ENCODE peak calls at places on chromosomes 6 and 20, in five cellular contexts. One of them, this sample, is unnamed.
A peak's percentile ranks its signal among the peaks of the same experiment; 100 is the strongest.

GRCh38 chr20:63522091-63522868 is 1.7 kb downstream of the PPDPF start:
- DNase-seq in upper lobe of right lung: no peak
- DNase-seq in left ventricle myocardium inferior: no peak
- DNase-seq in H1: no peak
- DNase-seq in Peyer's patch: no peak
- DNase-seq in this sample: no peak

GRCh38 chr6:5968817-5969726 is 37.7 kb downstream of the NRN1 start:
- DNase-seq in upper lobe of right lung: peak; percentile 74
- DNase-seq in left ventricle myocardium inferior: peak; percentile 62
- DNase-seq in H1: no peak
- DNase-seq in Peyer's patch: no peak
- DNase-seq in this sample: no peak

GRCh38 chr6:13725052-13725451 is 13.4 kb upstream of the RANBP9 start:
- DNase-seq in upper lobe of right lung: no peak
- DNase-seq in left ventricle myocardium inferior: no peak
- DNase-seq in H1: no peak
- DNase-seq in Peyer's patch: no peak
- DNase-seq in this sample: no peak

GRCh38 chr6:41705996-41706835 is 29.2 kb downstream of the TFEB start:
- DNase-seq in upper lobe of right lung: peak; percentile 88
- DNase-seq in left ventricle myocardium inferior: peak; percentile 82
- DNase-seq in H1: peak; percentile 56
- DNase-seq in Peyer's patch: peak; percentile 92
- DNase-seq in this sample: peak; percentile 54

GRCh38 chr6:137927777-137928218 is 60.7 kb downstream of the TNFAIP3 start:
- DNase-seq in upper lobe of right lung: no peak
- DNase-seq in left ventricle myocardium inferior: no peak
- DNase-seq in H1: no peak
- DNase-seq in Peyer's patch: peak; percentile 64
- DNase-seq in this sample: peak; percentile 87

GRCh38 chr6:81789303-81789702 is 36.8 kb upstream of the TENT5A start:
- DNase-seq in upper lobe of right lung: no peak
- DNase-seq in left ventricle myocardium inferior: no peak
- DNase-seq in H1: no peak
- DNase-seq in Peyer's patch: no peak
- DNase-seq in this sample: no peak

GRCh38 chr20:33209789-33210188 is 7.4 kb upstream of the BPIFA3 start:
- DNase-seq in upper lobe of right lung: peak; percentile 82
- DNase-seq in left ventricle myocardium inferior: peak; percentile 47
- DNase-seq in H1: no peak
- DNase-seq in Peyer's patch: peak; percentile 20
- DNase-seq in this sample: peak; percentile 5

GRCh38 chr6:16737926-16738325 is 23.3 kb downstream of the ATXN1 start:
- DNase-seq in upper lobe of right lung: no peak
- DNase-seq in left ventricle myocardium inferior: no peak
- DNase-seq in H1: no peak
- DNase-seq in Peyer's patch: no peak
- DNase-seq in this sample: no peak

GRCh38 chr20:16518068-16518783 is 55.0 kb downstream of the KIF16B start:
- DNase-seq in upper lobe of right lung: no peak
- DNase-seq in left ventricle myocardium inferior: no peak
- DNase-seq in H1: no peak
- DNase-seq in Peyer's patch: no peak
- DNase-seq in this sample: no peak

GRCh38 chr6:3621411-3621810 is 130.1 kb downstream of the PXDC1 start:
- DNase-seq in upper lobe of right lung: no peak
- DNase-seq in left ventricle myocardium inferior: no peak
- DNase-seq in H1: no peak
- DNase-seq in Peyer's patch: no peak
- DNase-seq in this sample: no peak

GRCh38 chr6:158026054-158026900 is 44.6 kb downstream of the SYNJ2 start:
- DNase-seq in upper lobe of right lung: peak; percentile 81
- DNase-seq in left ventricle myocardium inferior: peak; percentile 80
- DNase-seq in H1: no peak
- DNase-seq in Peyer's patch: peak; percentile 80
- DNase-seq in this sample: peak; percentile 90

GRCh38 chr6:98783578-98783977 is 50.8 kb upstream of the POU3F2 start:
- DNase-seq in upper lobe of right lung: no peak
- DNase-seq in left ventricle myocardium inferior: no peak
- DNase-seq in H1: no peak
- DNase-seq in Peyer's patch: no peak
- DNase-seq in this sample: no peak

GRCh38 chr6:150256618-150257272 is 112.1 kb upstream of the IYD start:
- DNase-seq in upper lobe of right lung: no peak
- DNase-seq in left ventricle myocardium inferior: no peak
- DNase-seq in H1: no peak
- DNase-seq in Peyer's patch: no peak
- DNase-seq in this sample: no peak

GRCh38 chr6:139820191-139820590 is 445.7 kb upstream of the CITED2 start:
- DNase-seq in upper lobe of right lung: no peak
- DNase-seq in left ventricle myocardium inferior: no peak
- DNase-seq in H1: no peak
- DNase-seq in Peyer's patch: no peak
- DNase-seq in this sample: no peak

GRCh38 chr6:126701799-126702198 is 361.9 kb downstream of the CENPW start:
- DNase-seq in upper lobe of right lung: no peak
- DNase-seq in left ventricle myocardium inferior: no peak
- DNase-seq in H1: no peak
- DNase-seq in Peyer's patch: no peak
- DNase-seq in this sample: no peak

GRCh38 chr6:133551847-133552331 is 310.7 kb downstream of the EYA4 start:
- DNase-seq in upper lobe of right lung: peak; percentile 64
- DNase-seq in left ventricle myocardium inferior: peak; percentile 28
- DNase-seq in H1: no peak
- DNase-seq in Peyer's patch: no peak
- DNase-seq in this sample: no peak

GRCh38 chr6:51028271-51028670 is 209.6 kb downstream of the TFAP2B start:
- DNase-seq in upper lobe of right lung: no peak
- DNase-seq in left ventricle myocardium inferior: no peak
- DNase-seq in H1: no peak
- DNase-seq in Peyer's patch: no peak
- DNase-seq in this sample: no peak

GRCh38 chr6:22613695-22614094 is 44.3 kb downstream of the HDGFL1 start:
- DNase-seq in upper lobe of right lung: no peak
- DNase-seq in left ventricle myocardium inferior: no peak
- DNase-seq in H1: no peak
- DNase-seq in Peyer's patch: no peak
- DNase-seq in this sample: no peak

GRCh38 chr20:51419236-51419635 is 123.3 kb downstream of the NFATC2 start:
- DNase-seq in upper lobe of right lung: no peak
- DNase-seq in left ventricle myocardium inferior: no peak
- DNase-seq in H1: no peak
- DNase-seq in Peyer's patch: no peak
- DNase-seq in this sample: no peak

GRCh38 chr20:51419646-51420045 is 122.9 kb downstream of the NFATC2 start:
- DNase-seq in upper lobe of right lung: no peak
- DNase-seq in left ventricle myocardium inferior: no peak
- DNase-seq in H1: no peak
- DNase-seq in Peyer's patch: no peak
- DNase-seq in this sample: no peak

GRCh38 chr20:51417745-51418529 is 124.6 kb downstream of the NFATC2 start:
- DNase-seq in upper lobe of right lung: peak; percentile 42
- DNase-seq in left ventricle myocardium inferior: no peak
- DNase-seq in H1: no peak
- DNase-seq in Peyer's patch: no peak
- DNase-seq in this sample: peak; percentile 73

GRCh38 chr20:51420805-51421204 is 121.7 kb downstream of the NFATC2 start:
- DNase-seq in upper lobe of right lung: no peak
- DNase-seq in left ventricle myocardium inferior: no peak
- DNase-seq in H1: no peak
- DNase-seq in Peyer's patch: no peak
- DNase-seq in this sample: no peak

DNA sequence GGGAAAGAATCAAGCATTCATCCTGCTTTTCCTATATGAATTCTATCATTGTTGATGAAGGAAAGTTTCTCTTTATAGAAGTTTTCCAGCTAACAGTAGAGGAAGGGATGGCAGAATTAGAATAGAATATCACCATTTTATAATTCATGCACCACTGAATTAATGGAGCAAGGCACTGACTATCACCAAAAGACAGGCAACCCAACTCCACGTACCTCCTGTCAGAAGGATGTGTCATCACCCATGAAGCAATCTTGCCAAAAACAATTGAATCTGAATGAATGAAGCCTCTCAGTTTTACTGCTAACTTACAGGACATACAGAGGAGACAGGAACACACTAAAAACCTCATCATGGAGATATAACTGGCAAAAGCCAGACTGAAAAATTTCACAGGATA is 122.4 kb downstream of the NFATC2 start:
- DNase-seq in upper lobe of right lung: no peak
- DNase-seq in left ventricle myocardium inferior: no peak
- DNase-seq in H1: no peak
- DNase-seq in Peyer's patch: no peak
- DNase-seq in this sample: no peak
- H3K4me3 ChIP-seq in upper lobe of right lung: no peak overlapping the region
- H3K4me3 ChIP-seq in left ventricle myocardium inferior: no peak overlapping the region
- H3K4me3 ChIP-seq in H1: no peak overlapping the region
- H3K4me3 ChIP-seq in Peyer's patch: no peak overlapping the region
- H3K4me3 ChIP-seq in this sample: no peak overlapping the region

GRCh38 chr20:11849976-11850670 is 67.6 kb upstream of the BTBD3 start:
- DNase-seq in upper lobe of right lung: no peak
- DNase-seq in left ventricle myocardium inferior: no peak
- DNase-seq in H1: no peak
- DNase-seq in Peyer's patch: no peak
- DNase-seq in this sample: no peak

GRCh38 chr20:11850901-11851300 is 66.8 kb upstream of the BTBD3 start:
- DNase-seq in upper lobe of right lung: no peak
- DNase-seq in left ventricle myocardium inferior: no peak
- DNase-seq in H1: no peak
- DNase-seq in Peyer's patch: no peak
- DNase-seq in this sample: no peak

GRCh38 chr20:11851646-11852045 is 66.0 kb upstream of the BTBD3 start:
- DNase-seq in upper lobe of right lung: no peak
- DNase-seq in left ventricle myocardium inferior: no peak
- DNase-seq in H1: no peak
- DNase-seq in Peyer's patch: no peak
- DNase-seq in this sample: no peak

GRCh38 chr20:11847827-11848226 is 69.9 kb upstream of the BTBD3 start:
- DNase-seq in upper lobe of right lung: no peak
- DNase-seq in left ventricle myocardium inferior: no peak
- DNase-seq in H1: no peak
- DNase-seq in Peyer's patch: no peak
- DNase-seq in this sample: no peak

DNA sequence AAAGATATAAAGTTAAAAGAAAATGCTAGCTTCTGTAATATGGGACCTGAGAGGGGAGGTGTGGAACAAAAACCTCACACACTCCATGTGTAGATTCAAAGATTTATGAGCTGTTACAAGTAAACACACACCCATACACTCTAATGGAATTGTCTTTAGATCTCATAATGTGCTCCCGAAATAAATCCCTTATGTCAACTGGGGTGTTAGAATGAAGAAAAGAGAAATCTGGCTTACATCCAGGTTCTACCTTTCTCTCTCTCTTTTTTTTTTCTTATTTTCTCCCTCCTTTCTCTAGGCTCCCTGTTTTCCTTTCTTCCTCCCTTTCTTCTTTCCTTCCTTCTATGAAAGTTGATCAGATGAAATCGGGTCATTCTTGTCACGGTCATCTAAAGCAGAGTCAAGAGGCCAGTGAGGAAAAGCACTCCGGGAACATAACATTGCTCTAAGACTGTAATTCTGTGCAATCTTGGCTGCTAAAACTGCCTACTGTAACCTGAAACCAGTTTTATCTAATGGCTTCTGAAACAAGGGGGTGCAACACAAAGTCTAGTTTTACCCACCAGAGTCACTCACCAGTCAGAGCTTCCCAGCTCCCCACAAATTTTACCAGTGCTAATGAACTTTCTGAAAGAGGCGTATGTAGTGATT is 68.3 kb upstream of the BTBD3 start:
- DNase-seq in upper lobe of right lung: no peak
- DNase-seq in left ventricle myocardium inferior: no peak
- DNase-seq in H1: no peak
- DNase-seq in Peyer's patch: no peak
- DNase-seq in this sample: no peak
- H3K4me1 ChIP-seq in upper lobe of right lung: no peaks in the 10 kb centered on the region
- H3K4me1 ChIP-seq in left ventricle myocardium inferior: no peaks in the 10 kb centered on the region
- H3K4me1 ChIP-seq in H1: peaks cover 5% of the 10 kb centered on the region
- H3K4me1 ChIP-seq in Peyer's patch: no peaks in the 10 kb centered on the region
- H3K4me1 ChIP-seq in this sample: no peaks in the 10 kb centered on the region

GRCh38 chr6:39426057-39426592 is 103.6 kb upstream of the KCNK16 start:
- DNase-seq in upper lobe of right lung: no peak
- DNase-seq in left ventricle myocardium inferior: no peak
- DNase-seq in H1: no peak
- DNase-seq in Peyer's patch: no peak
- DNase-seq in this sample: no peak
- H3K4me3 ChIP-seq in upper lobe of right lung: no peak overlapping the region
- H3K4me3 ChIP-seq in left ventricle myocardium inferior: no peak overlapping the region
- H3K4me3 ChIP-seq in H1: no peak overlapping the region
- H3K4me3 ChIP-seq in Peyer's patch: no peak overlapping the region
- H3K4me3 ChIP-seq in this sample: no peak overlapping the region

DNA sequence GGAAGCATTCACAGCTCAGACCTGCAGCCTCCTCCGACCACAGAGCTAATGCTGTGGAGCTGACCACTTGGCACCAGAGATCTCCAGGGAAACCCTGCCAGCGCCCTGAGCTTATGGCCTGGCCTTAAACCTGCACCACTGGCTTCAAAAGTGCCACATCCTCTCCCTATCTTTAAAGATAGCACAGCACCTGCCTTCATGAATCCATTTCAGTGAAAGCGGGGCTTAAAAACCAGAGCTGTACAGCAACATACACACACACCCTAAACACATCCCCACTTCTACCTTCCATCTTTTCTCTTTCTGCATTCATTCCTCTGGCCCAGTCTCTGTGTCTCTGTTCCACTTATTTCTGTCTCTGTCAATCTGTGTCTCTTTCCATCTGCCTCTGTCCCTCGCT is 59.8 kb upstream of the CCDC167 start:
- DNase-seq in upper lobe of right lung: no peak
- DNase-seq in left ventricle myocardium inferior: no peak
- DNase-seq in H1: no peak
- DNase-seq in Peyer's patch: no peak
- DNase-seq in this sample: no peak
- H3K4me1 ChIP-seq in upper lobe of right lung: no peaks in the 10 kb centered on the region
- H3K4me1 ChIP-seq in left ventricle myocardium inferior: no peaks in the 10 kb centered on the region
- H3K4me1 ChIP-seq in H1: peaks cover 6% of the 10 kb centered on the region
- H3K4me1 ChIP-seq in Peyer's patch: peaks cover 6% of the 10 kb centered on the region
- H3K4me1 ChIP-seq in this sample: peaks cover 18% of the 10 kb centered on the region

GRCh38 chr6:113018351-113019151 is 671.4 kb downstream of the RFPL4B start:
- DNase-seq in upper lobe of right lung: no peak
- DNase-seq in left ventricle myocardium inferior: no peak
- DNase-seq in H1: no peak
- DNase-seq in Peyer's patch: no peak
- DNase-seq in this sample: no peak
- H3K4me3 ChIP-seq in upper lobe of right lung: no peak overlapping the region
- H3K4me3 ChIP-seq in left ventricle myocardium inferior: no peak overlapping the region
- H3K4me3 ChIP-seq in H1: no peak overlapping the region
- H3K4me3 ChIP-seq in Peyer's patch: no peak overlapping the region
- H3K4me3 ChIP-seq in this sample: no peak overlapping the region

This sample was measured in CD8-positive, alpha-beta memory T cell.